ENCODE peak calls at places on chromosome 9, in seven cellular contexts. Q is ascending aorta; J is psoas muscle; G is AG10803; I is MM.1S; W is effector memory CD4-positive, alpha-beta T cell; V is fibroblast of pulmonary artery. U is an unnamed sample.

GRCh38 chr9:14445946-14446345 is 132.0 kb upstream of the NFIB start:
- DNase-seq in I (no peak), J (no peak), W (no peak), V (no peak), G (no peak), Q (no peak), U (no peak)

GRCh38 chr9:37906312-37907239 is 2.6 kb upstream of the SLC25A51 start:
- DNase-seq in W (no peak), I (no peak), G (no peak), Q (no peak), V (no peak), J (no peak), U (no peak)

GRCh38 chr9:71127301-71127700 is 5.9 kb upstream of the TRPM3 start:
- DNase-seq in G (no peak), W (no peak), V (no peak), Q (no peak), J (no peak), I (no peak), U (no peak)

GRCh38 chr9:21836437-21837161 is 34.2 kb downstream of the MTAP start:
- DNase-seq in V (peak), W (no peak), Q (no peak), I (no peak), J (no peak), G (peak), U (no peak)

GRCh38 chr9:136173648-136174290 is 31.2 kb downstream of the LHX3 start:
- DNase-seq in V (no peak), Q (no peak), W (no peak), I (no peak), G (no peak), J (no peak), U (no peak)

GRCh38 chr9:22244141-22245011 is 202.2 kb upstream of the DMRTA1 start:
- DNase-seq in V (peak), J (no peak), I (peak), G (peak), W (no peak), Q (no peak), U (no peak)

GRCh38 chr9:137724114-137724445 is 105.3 kb downstream of the EHMT1 start:
- DNase-seq in Q (no peak), I (no peak), V (peak), W (no peak), G (no peak), J (no peak), U (no peak)

GRCh38 chr9:16687678-16688369 is 182.6 kb downstream of the BNC2 start:
- DNase-seq in V (no peak), Q (no peak), J (no peak), W (no peak), G (no peak), I (no peak), U (no peak)

GRCh38 chr9:71768388-71769174 is at the start of gene CEMIP2:
- DNase-seq in W (peak), I (peak), G (peak), J (peak), Q (peak), V (peak), U (peak)

GRCh38 chr9:20621553-20622329 is 558 bp downstream of the MLLT3 start:
- DNase-seq in V (peak), G (peak), W (peak), J (peak), I (peak), Q (peak), U (peak)

GRCh38 chr9:20616808-20617207 is 5.5 kb downstream of the MLLT3 start:
- DNase-seq in G (no peak), I (no peak), J (no peak), W (no peak), Q (no peak), V (no peak), U (no peak)

GRCh38 chr9:20618361-20618799 is 3.9 kb downstream of the MLLT3 start:
- DNase-seq in Q (no peak), J (no peak), V (peak), W (no peak), G (peak), I (no peak), U (no peak)

GRCh38 chr9:20620658-20621552 is 1.4 kb downstream of the MLLT3 start:
- DNase-seq in Q (peak), W (peak), I (no peak), J (peak), G (peak), V (peak), U (no peak)

DNA sequence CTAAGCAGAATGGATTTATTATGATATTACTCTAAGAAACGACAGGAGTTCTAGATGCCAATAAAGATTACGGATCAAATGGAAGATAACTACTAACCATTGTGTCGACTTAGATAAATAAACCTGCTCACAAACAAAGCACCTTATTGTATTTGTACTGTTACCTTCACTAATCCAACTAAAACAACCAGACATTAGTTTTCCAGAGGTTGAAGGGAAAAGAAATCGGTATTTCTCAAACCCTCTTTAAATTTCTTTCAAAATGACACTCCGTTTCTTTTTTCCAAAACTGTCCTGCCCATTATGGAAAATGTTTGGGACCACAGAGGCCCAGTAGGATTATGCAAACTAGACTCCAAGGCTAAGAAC is 2.8 kb downstream of the MLLT3 start:
- DNase-seq in J (no peak), W (no peak), G (no peak), I (no peak), V (no peak), Q (no peak), U (no peak)
- H3K4me3 ChIP-seq in J (peak), W (peak), G (peak), I (no peak), V (peak), Q (no peak), U (no peak)

DNA sequence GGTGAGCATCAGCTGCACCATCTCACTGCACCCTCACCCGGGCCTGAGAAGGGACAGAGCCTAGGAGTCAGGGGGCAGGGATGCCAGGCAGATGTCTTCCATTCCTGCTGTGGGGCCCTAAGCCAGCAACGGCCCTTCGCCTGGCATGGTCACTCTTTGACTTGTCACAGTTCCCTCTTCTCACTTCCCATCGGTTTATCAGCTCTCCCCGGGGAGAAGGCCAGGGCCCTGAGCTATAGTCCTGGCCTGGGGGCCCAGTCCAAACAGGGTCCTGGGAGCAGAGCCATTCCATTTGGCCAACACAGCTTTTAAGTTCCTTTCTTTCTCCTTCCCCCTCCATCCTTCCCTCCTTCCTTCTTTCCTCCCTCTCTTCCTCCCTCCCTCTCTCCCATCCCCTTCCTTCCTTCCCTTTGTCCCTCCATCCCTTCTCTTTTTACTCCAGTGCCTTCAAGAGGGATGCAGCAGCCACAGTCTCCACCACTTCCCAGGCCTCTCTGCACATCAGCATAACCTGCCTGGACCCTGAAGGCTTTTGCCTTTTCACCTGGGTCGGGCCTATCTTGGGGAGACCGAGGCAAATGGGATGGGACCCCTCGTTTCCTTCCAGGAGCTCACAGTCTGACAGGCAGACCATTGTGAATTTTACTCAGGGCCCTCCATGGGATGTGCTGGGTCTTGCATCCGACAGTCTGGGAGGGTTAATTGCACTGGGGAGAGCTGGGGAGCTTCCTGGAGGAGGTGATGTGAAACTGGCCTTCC is 4.2 kb downstream of the COL5A1 start:
- DNase-seq in J (no peak), I (no peak), V (no peak), W (no peak), G (no peak), Q (no peak), U (no peak)
- H3K4me3 ChIP-seq in J (peak), I (no peak), V (peak), W (no peak), G (peak), Q (peak), U (no peak)

GRCh38 chr9:98105006-98105405 is 14.0 kb downstream of the TRIM14 start:
- DNase-seq in W (no peak), V (no peak), I (no peak), J (no peak), Q (peak), G (no peak), U (no peak)
- H3K4me3 ChIP-seq in W (no peak), V (no peak), I (no peak), J (no peak), Q (no peak), G (no peak), U (no peak)

GRCh38 chr9:114616684-114617520 is 5.8 kb downstream of the TMEM268 start:
- DNase-seq in G (no peak), J (peak), Q (peak), W (no peak), V (no peak), I (peak), U (no peak)
- H3K4me3 ChIP-seq in G (no peak), J (no peak), Q (no peak), W (no peak), V (no peak), I (no peak), U (no peak)

GRCh38 chr9:93948456-93949072 is 6.6 kb downstream of the BARX1 start:
- DNase-seq in W (no peak), I (no peak), Q (no peak), V (no peak), J (no peak), G (no peak), U (no peak)

GRCh38 chr9:93950619-93951601 is 4.2 kb downstream of the BARX1 start:
- DNase-seq in Q (no peak), G (peak), J (no peak), I (peak), W (no peak), V (no peak), U (no peak)

GRCh38 chr9:93947409-93948070 is 7.6 kb downstream of the BARX1 start:
- DNase-seq in J (no peak), Q (no peak), G (no peak), W (no peak), V (no peak), I (no peak), U (no peak)

GRCh38 chr9:93949694-93950449 is 5.3 kb downstream of the BARX1 start:
- DNase-seq in W (no peak), J (no peak), I (no peak), Q (no peak), G (no peak), V (no peak), U (no peak)

GRCh38 chr9:93949073-93949693 is 6.0 kb downstream of the BARX1 start:
- DNase-seq in G (no peak), I (no peak), Q (no peak), W (no peak), V (no peak), J (no peak), U (no peak)
- H3K4me3 ChIP-seq in G (no peak), I (no peak), Q (no peak), W (no peak), V (no peak), J (no peak), U (no peak)

GRCh38 chr9:122213589-122214413 is 15.0 kb downstream of the LHX6 start:
- DNase-seq in G (no peak), V (no peak), J (peak), I (peak), W (peak), Q (no peak), U (peak)

GRCh38 chr9:122216138-122216797 is 12.5 kb downstream of the LHX6 start:
- DNase-seq in I (no peak), Q (peak), J (no peak), G (no peak), V (no peak), W (no peak), U (no peak)

GRCh38 chr9:122213102-122213588 is 15.6 kb downstream of the LHX6 start:
- DNase-seq in I (no peak), G (no peak), J (no peak), V (no peak), Q (no peak), W (no peak), U (no peak)

GRCh38 chr9:122215663-122216062 is 13.1 kb downstream of the LHX6 start:
- DNase-seq in W (no peak), V (no peak), J (no peak), G (no peak), I (no peak), Q (no peak), U (no peak)

GRCh38 chr9:122214507-122214906 is 14.2 kb downstream of the LHX6 start:
- DNase-seq in J (no peak), W (no peak), V (no peak), G (no peak), I (no peak), Q (no peak), U (no peak)
- H3K4me3 ChIP-seq in J (peak), W (peak), V (no peak), G (no peak), I (no peak), Q (no peak), U (no peak)

GRCh38 chr9:107867738-107868137 is 378.2 kb upstream of the KLF4 start:
- DNase-seq in I (no peak), J (no peak), G (no peak), V (no peak), Q (no peak), W (no peak), U (no peak)
- H3K4me3 ChIP-seq in I (no peak), J (no peak), G (no peak), V (no peak), Q (no peak), W (no peak), U (no peak)

GRCh38 chr9:120892177-120892747 is 15.3 kb upstream of the PHF19 start:
- DNase-seq in W (no peak), J (no peak), V (no peak), Q (no peak), I (no peak), G (no peak), U (no peak)
- H3K4me3 ChIP-seq in W (peak), J (no peak), V (no peak), Q (no peak), I (no peak), G (no peak), U (peak)

GRCh38 chr9:127808347-127809001 is 5.8 kb downstream of the FPGS start:
- DNase-seq in W (no peak), Q (no peak), G (no peak), V (no peak), J (no peak), I (no peak), U (no peak)

GRCh38 chr9:127810378-127811187 is 7.9 kb downstream of the FPGS start:
- DNase-seq in I (no peak), G (no peak), J (no peak), V (no peak), Q (no peak), W (no peak), U (no peak)

GRCh38 chr9:127809002-127809561 is 6.4 kb downstream of the FPGS start:
- DNase-seq in W (no peak), G (no peak), Q (no peak), I (no peak), V (no peak), J (no peak), U (no peak)

GRCh38 chr9:127812009-127812408 is 9.3 kb downstream of the FPGS start:
- DNase-seq in G (no peak), I (no peak), V (no peak), W (no peak), Q (no peak), J (no peak), U (no peak)

GRCh38 chr9:127809562-127810377 is 7.1 kb downstream of the FPGS start:
- DNase-seq in V (no peak), W (no peak), Q (no peak), I (no peak), J (no peak), G (no peak), U (no peak)
- H3K4me3 ChIP-seq in V (no peak), W (no peak), Q (no peak), I (no peak), J (no peak), G (no peak), U (no peak)

GRCh38 chr9:101246691-101247090 is 138.1 kb downstream of the BAAT start:
- DNase-seq in Q (no peak), I (peak), W (no peak), J (no peak), G (no peak), V (no peak), U (no peak)

GRCh38 chr9:101242651-101243050 is 142.2 kb downstream of the BAAT start:
- DNase-seq in V (no peak), I (no peak), Q (no peak), J (no peak), W (no peak), G (no peak), U (no peak)

GRCh38 chr9:101247297-101247696 is 137.5 kb downstream of the BAAT start:
- DNase-seq in J (no peak), G (no peak), Q (no peak), V (no peak), W (no peak), I (peak), U (peak)
- H3K4me3 ChIP-seq in J (no peak), G (no peak), Q (no peak), V (no peak), W (no peak), I (no peak), U (no peak)